ENCODE peak calls at places on chromosomes 13 and 19, in eight cellular contexts. P, N, S, T, A, G, X and Q are unnamed samples.

GRCh38 chr19:51163257-51163656 is 21.2 kb downstream of the SIGLEC7 start:
- DNase-seq in P (no peak), N (no peak), S (no peak), T (no peak), A (no peak), G (no peak), X (no peak), Q (no peak)

GRCh38 chr19:28655054-28655453 is 557.9 kb downstream of the UQCRFS1 start:
- DNase-seq in P (no peak), N (no peak), S (no peak), T (no peak), A (no peak), G (no peak), X (no peak), Q (no peak)

GRCh38 chr13:100176781-100177389 is 88.0 kb downstream of the PCCA start:
- DNase-seq in P (no peak), N (no peak), S (no peak), T (peak; percentile 18), A (no peak), G (peak; percentile 22), X (no peak), Q (peak; percentile 75)

GRCh38 chr19:18390075-18390909 is 4.3 kb downstream of the GDF15 start:
- DNase-seq in P (no peak), N (no peak), S (no peak), T (no peak), A (no peak), G (no peak), X (no peak), Q (no peak)

GRCh38 chr19:42540071-42540553 is 11.8 kb upstream of the CEACAM1 start:
- DNase-seq in P (no peak), N (no peak), S (no peak), T (no peak), A (no peak), G (no peak), X (no peak), Q (no peak)

GRCh38 chr13:55653497-55653896 is 1487.2 kb upstream of the PRR20A start:
- DNase-seq in P (no peak), N (no peak), S (no peak), T (no peak), A (no peak), G (no peak), X (no peak), Q (no peak)

GRCh38 chr19:13241321-13242104 is 91.3 kb downstream of the IER2 start:
- DNase-seq in P (no peak), N (no peak), S (no peak), T (no peak), A (no peak), G (no peak), X (no peak), Q (no peak)

GRCh38 chr19:43407416-43408005 is 7.2 kb upstream of the TEX101 start:
- DNase-seq in P (no peak), N (no peak), S (no peak), T (no peak), A (no peak), G (no peak), X (no peak), Q (no peak)

GRCh38 chr13:90098580-90098979 is 1248.9 kb upstream of the MIR17HG start:
- DNase-seq in P (no peak), N (no peak), S (no peak), T (no peak), A (no peak), G (no peak), X (no peak), Q (no peak)

GRCh38 chr13:57123660-57124059 is 17.1 kb upstream of the PRR20A start:
- DNase-seq in P (no peak), N (no peak), S (no peak), T (peak; percentile 75), A (no peak), G (no peak), X (no peak), Q (no peak)

GRCh38 chr19:50384685-50385535 is 763 bp downstream of the POLD1 start:
- DNase-seq in P (peak; percentile 68), N (no peak), S (no peak), T (no peak), A (no peak), G (peak; percentile 33), X (no peak), Q (no peak)

GRCh38 chr13:50950808-50951207 is 41.2 kb downstream of the RNASEH2B start:
- DNase-seq in P (no peak), N (no peak), S (no peak), T (no peak), A (no peak), G (no peak), X (no peak), Q (no peak)

GRCh38 chr13:100388923-100389322 is 199.7 kb downstream of the GGACT start:
- DNase-seq in P (no peak), N (no peak), S (no peak), T (no peak), A (no peak), G (no peak), X (no peak), Q (no peak)

GRCh38 chr13:114285166-114285808 is 3.9 kb downstream of the UPF3A start:
- DNase-seq in P (no peak), N (no peak), S (no peak), T (no peak), A (no peak), G (no peak), X (no peak), Q (no peak)

GRCh38 chr13:114282143-114282685 is 813 bp downstream of the UPF3A start:
- DNase-seq in P (peak; percentile 56), N (no peak), S (no peak), T (peak; percentile 83), A (peak; percentile 23), G (peak; percentile 78), X (peak; percentile 30), Q (no peak)

GRCh38 chr13:114286808-114287207 is 5.4 kb downstream of the UPF3A start:
- DNase-seq in P (no peak), N (no peak), S (no peak), T (no peak), A (no peak), G (no peak), X (no peak), Q (no peak)

GRCh38 chr13:114283581-114283980 is 2.2 kb downstream of the UPF3A start:
- DNase-seq in P (peak; percentile 68), N (no peak), S (no peak), T (no peak), A (no peak), G (no peak), X (peak; percentile 10), Q (no peak)

DNA sequence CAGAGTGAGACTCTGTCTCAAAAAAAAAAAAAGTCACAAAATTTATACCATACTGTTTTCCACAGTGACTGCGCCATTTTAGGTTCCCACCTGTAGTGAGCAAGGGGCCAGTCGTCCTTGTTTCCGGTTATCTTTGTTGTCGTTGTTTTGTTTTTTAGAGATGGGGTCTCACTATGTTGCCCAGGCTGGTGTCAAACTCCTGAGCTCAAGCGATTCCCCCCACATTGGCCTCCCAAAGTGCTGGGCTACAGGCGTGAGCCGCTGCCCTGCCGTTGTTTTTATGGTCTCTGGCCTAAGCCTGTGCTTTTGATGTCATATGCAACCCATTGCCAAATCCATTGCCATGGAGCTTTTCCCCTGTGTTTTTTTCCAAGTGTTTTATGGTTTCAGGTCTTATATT is 3.3 kb downstream of the UPF3A start:
- DNase-seq in P (no peak), N (no peak), S (no peak), T (no peak), A (no peak), G (no peak), X (no peak), Q (no peak)
- H3K4me3 ChIP-seq in P (no peak overlapping the region), N (no peak overlapping the region), S (no peak overlapping the region), T (no peak overlapping the region), A (no peak overlapping the region), G (no peak overlapping the region), X (no peak overlapping the region), Q (no peak overlapping the region)

GRCh38 chr19:16330368-16330801 is 5.8 kb downstream of the KLF2 start:
- DNase-seq in P (peak; percentile 79), N (peak; percentile 88), S (no peak), T (peak; percentile 81), A (no peak), G (no peak), X (peak; percentile 27), Q (no peak)
- H3K9ac ChIP-seq in P (no peak overlapping the region), N (peak overlapping the region; percentile 32), S (no peak overlapping the region), T (no peak overlapping the region), A (no peak overlapping the region), G (no peak overlapping the region), X (no peak overlapping the region), Q (no peak overlapping the region)

GRCh38 chr19:32012886-32013635 is 332.3 kb upstream of the ZNF507 start:
- DNase-seq in P (no peak), N (no peak), S (no peak), T (no peak), A (no peak), G (no peak), X (no peak), Q (no peak)

GRCh38 chr19:32017341-32017948 is 328.0 kb upstream of the ZNF507 start:
- DNase-seq in P (no peak), N (no peak), S (no peak), T (no peak), A (no peak), G (no peak), X (no peak), Q (no peak)

GRCh38 chr19:32022044-32022945 is 323.1 kb upstream of the ZNF507 start:
- DNase-seq in P (no peak), N (no peak), S (no peak), T (no peak), A (no peak), G (no peak), X (no peak), Q (no peak)

GRCh38 chr19:32020538-32020937 is 324.9 kb upstream of the ZNF507 start:
- DNase-seq in P (no peak), N (no peak), S (no peak), T (no peak), A (no peak), G (no peak), X (no peak), Q (no peak)

GRCh38 chr19:32018014-32018413 is 327.4 kb upstream of the ZNF507 start:
- DNase-seq in P (no peak), N (no peak), S (no peak), T (no peak), A (no peak), G (no peak), X (no peak), Q (peak; percentile 76)
- TF ChIP-seq POLR2AphosphoS5 in P (no peak), N (no peak), S (no peak), T (no peak), A (no peak), G (no peak), X (no peak), Q (no peak)

DNA sequence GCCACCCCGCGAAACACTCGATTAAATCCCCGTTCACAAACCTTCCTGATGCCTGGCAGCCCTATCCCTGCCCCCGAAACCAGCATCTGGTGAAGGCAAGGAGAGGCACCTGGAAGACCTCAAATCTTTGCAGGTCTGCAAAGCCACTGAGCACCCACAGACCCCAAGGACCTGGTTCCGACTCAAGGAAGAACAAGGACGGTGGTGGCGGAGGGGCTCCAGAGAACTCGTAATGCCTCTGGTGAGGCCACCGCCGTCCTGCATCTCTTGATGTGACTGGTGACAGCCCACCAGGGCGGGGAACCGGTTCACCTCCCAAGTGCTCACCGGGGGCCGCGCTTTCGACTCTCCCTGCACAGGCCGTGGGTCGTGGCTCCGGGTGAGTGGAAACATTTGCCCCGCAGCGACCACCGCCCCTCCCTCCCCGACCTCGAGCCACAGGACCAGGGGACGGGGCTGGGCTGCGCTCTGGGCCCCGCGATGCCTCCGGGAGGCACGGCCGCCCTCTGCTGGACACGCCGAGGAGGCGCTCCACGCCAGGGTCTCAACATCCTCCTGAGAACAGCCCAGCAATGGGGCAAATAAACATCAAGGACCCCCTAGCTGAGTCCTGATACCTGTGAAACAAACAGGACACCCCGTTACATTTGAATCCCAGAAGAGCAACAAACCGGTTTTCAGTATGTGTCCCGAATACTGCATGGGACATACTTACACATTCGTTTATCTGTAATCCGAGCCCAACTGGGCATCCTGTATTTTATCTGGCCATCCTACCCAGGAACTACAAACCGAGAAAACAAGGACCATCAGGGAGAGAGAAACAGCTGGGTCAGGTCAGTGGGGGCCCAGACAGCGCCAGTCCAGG is 3.9 kb upstream of the PLPP2 start:
- DNase-seq in P (peak; percentile 67), N (no peak), S (no peak), T (no peak), A (no peak), G (peak; percentile 65), X (no peak), Q (no peak)
- H3K4me3 ChIP-seq in P (no peak overlapping the region), N (no peak overlapping the region), S (no peak overlapping the region), T (no peak overlapping the region), A (no peak overlapping the region), G (no peak overlapping the region), X (no peak overlapping the region), Q (no peak overlapping the region)